ENCODE peak calls at places on chromosome 20, in eight cellular contexts. M is NCI-H1105; F is NCI-H2081; L is GM03348; C is kidney; S is activated T-helper 1 cell treated with anti-CD3 and anti-CD28 coated beads, Interleukin-12 subunit alpha, Interleukin-12 subunit beta, Interleukin-2, Interleukin-4 antibody, amounts not matched to agents 30 ng/mL and 10 ng/mL and 1 ng/mL, durations not matched to agents 14 hours and 24 hours and 36 hours; D is stimulated activated effector memory CD8-positive, alpha-beta T cell treated with anti-CD3 and anti-CD28 coated beads, Interleukin-12 subunit alpha, Interleukin-12 subunit beta, amount 100 ng/mL, for 72 hours; O is stimulated activated CD8-positive, alpha-beta memory T cell treated with anti-CD3 and anti-CD28 coated beads, Interleukin-4, amount 100 ng/mL, for 4 hours. N is an unnamed sample.

GRCh38 chr20:8474027-8474668 is 342.1 kb downstream of the PLCB1 start:
- DNase-seq in M (no peak), F (no peak), L (no peak), C (no peak), S (no peak), D (no peak), O (no peak), N (no peak)

GRCh38 chr20:37526839-37527637 is 638 bp downstream of the BLCAP start:
- DNase-seq in M (no peak), F (no peak), L (peak; percentile 70), C (no peak), S (no peak), D (no peak), O (no peak), N (no peak)

GRCh38 chr20:57810511-57811372 is 100.9 kb upstream of the PMEPA1 start:
- DNase-seq in M (no peak), F (no peak), L (no peak), C (peak; percentile 82), S (no peak), D (no peak), O (no peak), N (no peak)

GRCh38 chr20:17658648-17658993 is 23.4 kb downstream of the RRBP1 start:
- DNase-seq in M (no peak), F (no peak), L (no peak), C (no peak), S (no peak), D (no peak), O (no peak), N (no peak)

GRCh38 chr20:50019466-50020256 is 36.9 kb downstream of the SNAI1 start:
- DNase-seq in M (no peak), F (no peak), L (no peak), C (no peak), S (no peak), D (no peak), O (no peak), N (no peak)

GRCh38 chr20:45303586-45304463 is 2.8 kb upstream of the RBPJL start:
- DNase-seq in M (no peak), F (no peak), L (no peak), C (no peak), S (no peak), D (peak; percentile 48), O (no peak), N (no peak)

GRCh38 chr20:63691711-63692435 is 4.6 kb upstream of the TNFRSF6B start:
- DNase-seq in M (no peak), F (no peak), L (no peak), C (peak; percentile 82), S (no peak), D (no peak), O (no peak), N (no peak)

GRCh38 chr20:57323034-57323433 is 6.6 kb upstream of the SPO11 start:
- DNase-seq in M (no peak), F (no peak), L (peak; percentile 58), C (no peak), S (no peak), D (no peak), O (no peak), N (no peak)

GRCh38 chr20:24160563-24161355 is 172.2 kb upstream of the GGTLC1 start:
- DNase-seq in M (no peak), F (no peak), L (peak; percentile 87), C (no peak), S (no peak), D (no peak), O (no peak), N (peak; percentile 1)

GRCh38 chr20:60058869-60059268 is 100.6 kb downstream of the CDH26 start:
- DNase-seq in M (no peak), F (no peak), L (no peak), C (no peak), S (no peak), D (no peak), O (no peak), N (no peak)

GRCh38 chr20:8183526-8183925 is 51.5 kb downstream of the PLCB1 start:
- DNase-seq in M (no peak), F (no peak), L (peak; percentile 38), C (no peak), S (no peak), D (no peak), O (no peak), N (no peak)

GRCh38 chr20:33443006-33443511 is 504 bp downstream of the SNTA1 start:
- DNase-seq in M (peak; percentile 41), F (no peak), L (no peak), C (peak; percentile 84), S (peak; percentile 19), D (no peak), O (no peak), N (no peak)

GRCh38 chr20:41854765-41855164 is 236.6 kb upstream of the CHD6 start:
- DNase-seq in M (no peak), F (no peak), L (no peak), C (no peak), S (no peak), D (no peak), O (no peak), N (no peak)

GRCh38 chr20:19621072-19621471 is 137.0 kb upstream of the RIN2 start:
- DNase-seq in M (no peak), F (no peak), L (no peak), C (no peak), S (no peak), D (no peak), O (no peak), N (no peak)

GRCh38 chr20:37745553-37745952 is 51.7 kb downstream of the CTNNBL1 start:
- DNase-seq in M (no peak), F (no peak), L (no peak), C (no peak), S (no peak), D (peak; percentile 53), O (no peak), N (no peak)

GRCh38 chr20:46575794-46576495 is 25.5 kb upstream of the OCSTAMP start:
- DNase-seq in M (no peak), F (no peak), L (no peak), C (no peak), S (no peak), D (no peak), O (no peak), N (no peak)

GRCh38 chr20:59032713-59033059 is 551 bp upstream of the ATP5F1E start:
- DNase-seq in M (peak; percentile 71), F (peak; percentile 63), L (no peak), C (no peak), S (no peak), D (no peak), O (no peak), N (peak; percentile 35)

GRCh38 chr20:57130160-57130772 is 136.2 kb downstream of the BMP7 start:
- DNase-seq in M (no peak), F (no peak), L (no peak), C (no peak), S (no peak), D (no peak), O (no peak), N (no peak)

GRCh38 chr20:35503841-35504460 is 25.5 kb downstream of the C20orf173 start:
- DNase-seq in M (no peak), F (no peak), L (no peak), C (no peak), S (no peak), D (no peak), O (no peak), N (no peak)

GRCh38 chr20:36154696-36155628 is at the start of gene EPB41L1:
- DNase-seq in M (no peak), F (no peak), L (peak; percentile 65), C (peak; percentile 84), S (no peak), D (no peak), O (no peak), N (no peak)

GRCh38 chr20:36074983-36075382 is 79.6 kb upstream of the EPB41L1 start:
- DNase-seq in M (no peak), F (no peak), L (no peak), C (no peak), S (no peak), D (no peak), O (no peak), N (no peak)

GRCh38 chr20:11553603-11554002 is 364.1 kb upstream of the BTBD3 start:
- DNase-seq in M (no peak), F (no peak), L (peak; percentile 25), C (no peak), S (no peak), D (no peak), O (no peak), N (no peak)

GRCh38 chr20:45783656-45784294 is 7.9 kb downstream of the WFDC3 start:
- DNase-seq in M (no peak), F (no peak), L (no peak), C (no peak), S (no peak), D (no peak), O (no peak), N (no peak)